ENCODE peak calls at places on chromosomes 6 and 20, in six cellular contexts. C is nephron progenitor cell; I is NCI-H1436; E is stimulated activated CD4-positive, alpha-beta T cell treated with anti-CD3 and anti-CD28 coated beads, Interleukin-12 subunit alpha, Interleukin-12 subunit beta, amount 100 ng/mL, for 48 hours; G is MG63; A is LHCN-M2. B is an unnamed sample.

GRCh38 chr20:31514154-31515071 is at the start of gene HM13:
- DNase-seq in A (peak; percentile 89), I (peak; percentile 91), G (peak; percentile 87), E (peak; percentile 84), C (peak; percentile 93), B (peak; percentile 88)

GRCh38 chr6:44264154-44265002 is 973 bp downstream of the NFKBIE start:
- DNase-seq in A (no peak), I (no peak), C (no peak), G (no peak), E (no peak), B (no peak)

GRCh38 chr6:38688579-38689087 is 14.3 kb downstream of the GLO1 start:
- DNase-seq in A (no peak), C (no peak), I (no peak), E (no peak), G (no peak), B (no peak)

GRCh38 chr20:48850681-48851299 is 23.0 kb upstream of the PREX1 start:
- DNase-seq in E (no peak), C (no peak), A (no peak), I (no peak), G (no peak), B (no peak)

GRCh38 chr20:53658327-53658726 is 64.7 kb upstream of the ZNF217 start:
- DNase-seq in A (no peak), I (no peak), G (no peak), E (no peak), C (no peak), B (no peak)

GRCh38 chr20:47821481-47822100 is 36.3 kb upstream of the SULF2 start:
- DNase-seq in I (no peak), G (peak; percentile 43), A (no peak), E (no peak), C (no peak), B (no peak)

GRCh38 chr6:96862560-96862959 is 25.3 kb upstream of the GPR63 start:
- DNase-seq in A (no peak), C (no peak), E (no peak), I (no peak), G (no peak), B (no peak)

GRCh38 chr20:32820698-32821378 is 1.1 kb downstream of the MAPRE1 start:
- DNase-seq in E (no peak), I (no peak), G (peak; percentile 28), C (no peak), A (no peak), B (no peak)

GRCh38 chr6:158818008-158818579 is 1.1 kb downstream of the EZR start:
- DNase-seq in A (peak; percentile 74), E (peak; percentile 79), I (peak; percentile 65), C (peak; percentile 83), G (peak; percentile 87), B (no peak)

GRCh38 chr20:44018684-44019637 is 104.3 kb downstream of the TOX2 start:
- DNase-seq in G (no peak), A (peak; percentile 51), C (no peak), I (no peak), E (no peak), B (no peak)